ENCODE peak calls at places on chromosomes 7 and 10, in seven cellular contexts. One of them, this sample, is unnamed.

GRCh38 chr10:50896721-50897120 is 11.3 kb upstream of the A1CF start:
- DNase-seq in uterus: no peak
- DNase-seq in AG04450: no peak
- DNase-seq in RWPE1: no peak
- DNase-seq in activated B cell treated with CpG ODN at 0.5 μM for 24 hours: no peak
- DNase-seq in nephron progenitor cell: no peak
- DNase-seq in HepG2: no peak
- DNase-seq in this sample: no peak

GRCh38 chr10:11272915-11273389 is 255.3 kb downstream of the CELF2 start:
- DNase-seq in RWPE1: no peak
- DNase-seq in HepG2: no peak
- DNase-seq in uterus: no peak
- DNase-seq in activated B cell treated with CpG ODN at 0.5 μM for 24 hours: no peak
- DNase-seq in nephron progenitor cell: no peak
- DNase-seq in AG04450: no peak
- DNase-seq in this sample: no peak

GRCh38 chr10:96380821-96381220 is 22.0 kb upstream of the OPALIN start:
- DNase-seq in HepG2: no peak
- DNase-seq in nephron progenitor cell: no peak
- DNase-seq in AG04450: no peak
- DNase-seq in uterus: no peak
- DNase-seq in RWPE1: no peak
- DNase-seq in activated B cell treated with CpG ODN at 0.5 μM for 24 hours: no peak
- DNase-seq in this sample: no peak

GRCh38 chr7:80999771-81000170 is 80.9 kb upstream of the SEMA3C start:
- DNase-seq in activated B cell treated with CpG ODN at 0.5 μM for 24 hours: no peak
- DNase-seq in RWPE1: no peak
- DNase-seq in uterus: no peak
- DNase-seq in nephron progenitor cell: no peak
- DNase-seq in HepG2: no peak
- DNase-seq in AG04450: no peak
- DNase-seq in this sample: no peak

GRCh38 chr10:125123363-125124113 is 36.8 kb downstream of the CTBP2 start:
- DNase-seq in activated B cell treated with CpG ODN at 0.5 μM for 24 hours: no peak
- DNase-seq in uterus: peak
- DNase-seq in nephron progenitor cell: no peak
- DNase-seq in HepG2: no peak
- DNase-seq in RWPE1: peak
- DNase-seq in AG04450: no peak
- DNase-seq in this sample: no peak

GRCh38 chr10:3567291-3567963 is 217.6 kb downstream of the KLF6 start:
- DNase-seq in activated B cell treated with CpG ODN at 0.5 μM for 24 hours: no peak
- DNase-seq in HepG2: no peak
- DNase-seq in nephron progenitor cell: no peak
- DNase-seq in AG04450: no peak
- DNase-seq in uterus: no peak
- DNase-seq in RWPE1: no peak
- DNase-seq in this sample: no peak

GRCh38 chr7:152931583-152931982 is 172.0 kb downstream of the ACTR3B start:
- DNase-seq in uterus: no peak
- DNase-seq in activated B cell treated with CpG ODN at 0.5 μM for 24 hours: no peak
- DNase-seq in HepG2: no peak
- DNase-seq in AG04450: no peak
- DNase-seq in RWPE1: no peak
- DNase-seq in nephron progenitor cell: no peak
- DNase-seq in this sample: no peak

GRCh38 chr7:94008537-94008936 is 4.4 kb upstream of the BET1 start:
- DNase-seq in AG04450: no peak
- DNase-seq in RWPE1: no peak
- DNase-seq in HepG2: no peak
- DNase-seq in activated B cell treated with CpG ODN at 0.5 μM for 24 hours: no peak
- DNase-seq in uterus: no peak
- DNase-seq in nephron progenitor cell: no peak
- DNase-seq in this sample: no peak

GRCh38 chr7:1694981-1695511 is 25.0 kb downstream of the ELFN1 start:
- DNase-seq in uterus: peak
- DNase-seq in activated B cell treated with CpG ODN at 0.5 μM for 24 hours: no peak
- DNase-seq in HepG2: no peak
- DNase-seq in RWPE1: no peak
- DNase-seq in AG04450: no peak
- DNase-seq in nephron progenitor cell: no peak
- DNase-seq in this sample: no peak

GRCh38 chr10:7756360-7756992 is 31.3 kb downstream of the KIN start:
- DNase-seq in activated B cell treated with CpG ODN at 0.5 μM for 24 hours: no peak
- DNase-seq in HepG2: peak
- DNase-seq in AG04450: no peak
- DNase-seq in RWPE1: no peak
- DNase-seq in nephron progenitor cell: no peak
- DNase-seq in uterus: no peak
- DNase-seq in this sample: no peak

GRCh38 chr7:76424413-76425111 is at the start of gene ZP3:
- DNase-seq in RWPE1: no peak
- DNase-seq in uterus: no peak
- DNase-seq in nephron progenitor cell: no peak
- DNase-seq in activated B cell treated with CpG ODN at 0.5 μM for 24 hours: no peak
- DNase-seq in AG04450: no peak
- DNase-seq in HepG2: no peak
- DNase-seq in this sample: no peak

GRCh38 chr10:69382382-69383117 is 34.2 kb downstream of the TACR2 start:
- DNase-seq in RWPE1: peak
- DNase-seq in AG04450: peak
- DNase-seq in nephron progenitor cell: no peak
- DNase-seq in HepG2: no peak
- DNase-seq in uterus: peak
- DNase-seq in activated B cell treated with CpG ODN at 0.5 μM for 24 hours: no peak
- DNase-seq in this sample: no peak

GRCh38 chr10:110212119-110213006 is 5.0 kb downstream of the MXI1 start:
- DNase-seq in RWPE1: no peak
- DNase-seq in HepG2: no peak
- DNase-seq in AG04450: no peak
- DNase-seq in activated B cell treated with CpG ODN at 0.5 μM for 24 hours: no peak
- DNase-seq in uterus: no peak
- DNase-seq in nephron progenitor cell: no peak
- DNase-seq in this sample: no peak

GRCh38 chr10:93060887-93061593 is 442 bp downstream of the CYP26C1 start:
- DNase-seq in HepG2: no peak
- DNase-seq in RWPE1: no peak
- DNase-seq in activated B cell treated with CpG ODN at 0.5 μM for 24 hours: no peak
- DNase-seq in nephron progenitor cell: no peak
- DNase-seq in uterus: no peak
- DNase-seq in AG04450: no peak
- DNase-seq in this sample: no peak

GRCh38 chr7:135232720-135233119 is 918 bp upstream of the STRA8 start:
- DNase-seq in uterus: no peak
- DNase-seq in activated B cell treated with CpG ODN at 0.5 μM for 24 hours: no peak
- DNase-seq in HepG2: no peak
- DNase-seq in AG04450: no peak
- DNase-seq in RWPE1: no peak
- DNase-seq in nephron progenitor cell: peak
- DNase-seq in this sample: no peak
- TF ChIP-seq CTCF in uterus: no peak
- TF ChIP-seq CTCF in activated B cell treated with CpG ODN at 0.5 μM for 24 hours: no peak
- TF ChIP-seq CTCF in HepG2: peak
- TF ChIP-seq CTCF in AG04450: peak
- TF ChIP-seq CTCF in RWPE1: peak
- TF ChIP-seq CTCF in nephron progenitor cell: no peak
- TF ChIP-seq CTCF in this sample: no peak

GRCh38 chr10:86349940-86350630 is 16.5 kb downstream of the GRID1 start:
- DNase-seq in activated B cell treated with CpG ODN at 0.5 μM for 24 hours: no peak
- DNase-seq in nephron progenitor cell: no peak
- DNase-seq in HepG2: no peak
- DNase-seq in AG04450: no peak
- DNase-seq in uterus: no peak
- DNase-seq in RWPE1: no peak
- DNase-seq in this sample: no peak

GRCh38 chr10:86349474-86349873 is 17.1 kb downstream of the GRID1 start:
- DNase-seq in nephron progenitor cell: peak
- DNase-seq in activated B cell treated with CpG ODN at 0.5 μM for 24 hours: no peak
- DNase-seq in HepG2: peak
- DNase-seq in RWPE1: no peak
- DNase-seq in AG04450: no peak
- DNase-seq in uterus: no peak
- DNase-seq in this sample: no peak

GRCh38 chr10:86346794-86347665 is 19.6 kb downstream of the GRID1 start:
- DNase-seq in RWPE1: no peak
- DNase-seq in AG04450: no peak
- DNase-seq in activated B cell treated with CpG ODN at 0.5 μM for 24 hours: no peak
- DNase-seq in uterus: no peak
- DNase-seq in nephron progenitor cell: no peak
- DNase-seq in HepG2: no peak
- DNase-seq in this sample: no peak

GRCh38 chr10:86347856-86348255 is 18.7 kb downstream of the GRID1 start:
- DNase-seq in uterus: no peak
- DNase-seq in HepG2: no peak
- DNase-seq in RWPE1: no peak
- DNase-seq in AG04450: no peak
- DNase-seq in nephron progenitor cell: no peak
- DNase-seq in activated B cell treated with CpG ODN at 0.5 μM for 24 hours: peak
- DNase-seq in this sample: no peak

DNA sequence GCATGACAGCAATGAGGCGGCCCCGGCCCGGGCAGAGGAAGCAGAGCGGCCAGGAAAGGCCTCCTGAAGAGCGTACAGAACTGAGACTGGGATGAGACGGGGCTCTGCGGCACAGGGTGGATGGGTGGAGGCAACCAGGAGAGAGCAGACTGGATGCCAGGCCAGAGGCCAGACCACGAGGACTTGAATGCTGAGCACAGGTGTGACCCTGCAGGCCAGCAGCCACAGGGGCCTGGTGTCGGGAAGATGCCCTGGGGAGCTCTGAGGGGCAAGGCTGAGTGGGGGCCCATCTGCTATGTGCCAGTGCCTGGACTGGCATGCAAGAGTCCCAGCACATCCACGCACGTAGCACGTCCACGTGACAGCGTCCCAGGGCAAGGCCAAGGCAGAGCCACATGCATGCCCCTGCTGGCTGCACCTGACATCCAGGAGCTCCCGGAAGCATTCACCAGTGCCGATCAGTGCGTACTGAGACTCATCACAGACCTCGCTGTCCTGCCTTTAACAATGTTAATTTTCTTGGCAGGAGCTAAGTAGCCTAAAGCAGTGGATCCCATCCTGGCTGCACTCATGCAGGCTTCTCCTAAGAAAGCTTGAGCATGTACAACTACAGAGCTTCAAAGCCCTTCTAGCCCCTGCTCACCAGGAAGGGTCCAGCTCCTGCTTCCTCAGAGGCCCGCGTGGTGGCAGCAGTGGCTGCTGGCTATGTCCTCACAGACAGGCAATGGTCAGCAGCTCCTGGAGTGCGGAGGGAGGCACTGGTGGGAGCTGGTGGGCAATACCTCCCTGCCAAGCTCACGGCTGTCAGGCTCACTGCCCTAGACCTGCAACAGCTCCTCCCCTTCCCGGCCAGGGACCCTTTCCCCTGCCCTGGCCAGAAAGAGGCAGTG is 18.0 kb downstream of the GRID1 start:
- DNase-seq in nephron progenitor cell: peak
- DNase-seq in HepG2: peak
- DNase-seq in activated B cell treated with CpG ODN at 0.5 μM for 24 hours: no peak
- DNase-seq in RWPE1: no peak
- DNase-seq in uterus: no peak
- DNase-seq in AG04450: no peak
- DNase-seq in this sample: no peak
- TF ChIP-seq CTCF in nephron progenitor cell: no peak
- TF ChIP-seq CTCF in HepG2: peak
- TF ChIP-seq CTCF in activated B cell treated with CpG ODN at 0.5 μM for 24 hours: no peak
- TF ChIP-seq CTCF in RWPE1: no peak
- TF ChIP-seq CTCF in uterus: no peak
- TF ChIP-seq CTCF in AG04450: no peak
- TF ChIP-seq CTCF in this sample: no peak

DNA sequence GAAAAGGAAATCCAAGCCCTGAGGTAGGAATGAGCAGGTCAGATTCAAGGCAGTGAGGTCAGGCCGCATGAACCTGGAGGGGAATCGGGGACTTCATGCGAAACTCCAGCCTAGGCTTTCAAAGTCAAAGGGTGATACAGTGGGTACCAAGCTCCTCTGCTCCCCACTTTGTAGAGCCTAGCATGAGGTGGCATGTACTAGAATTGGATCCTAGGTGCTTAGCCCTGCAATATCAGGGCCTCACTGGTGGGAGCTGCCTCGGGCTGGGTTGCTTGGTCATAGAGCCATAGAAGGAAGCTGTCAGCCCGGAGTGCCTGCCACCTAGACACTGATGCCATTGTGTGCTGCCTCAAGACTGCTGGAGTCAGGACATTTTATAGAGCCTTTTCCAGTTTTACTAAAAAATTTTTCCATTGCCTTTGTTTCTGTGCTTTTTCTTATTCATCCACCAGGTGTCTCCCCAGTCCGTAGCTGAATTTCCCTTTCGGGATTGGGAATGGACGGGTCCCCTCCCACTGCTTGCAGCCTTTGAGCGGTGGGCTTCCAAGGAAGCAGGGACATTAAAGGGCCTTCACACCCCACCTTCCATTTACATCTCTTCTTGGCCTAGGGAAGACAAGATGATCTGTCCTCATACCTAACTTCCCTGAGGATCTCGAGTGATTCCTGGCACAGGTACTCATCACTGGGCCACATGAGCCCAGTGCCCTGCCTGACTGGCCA is 5.5 kb upstream of the LZTS2 start:
- DNase-seq in HepG2: no peak
- DNase-seq in nephron progenitor cell: peak
- DNase-seq in AG04450: no peak
- DNase-seq in activated B cell treated with CpG ODN at 0.5 μM for 24 hours: no peak
- DNase-seq in RWPE1: no peak
- DNase-seq in uterus: no peak
- DNase-seq in this sample: no peak
- TF ChIP-seq CTCF in HepG2: peak
- TF ChIP-seq CTCF in nephron progenitor cell: peak
- TF ChIP-seq CTCF in AG04450: peak
- TF ChIP-seq CTCF in activated B cell treated with CpG ODN at 0.5 μM for 24 hours: no peak
- TF ChIP-seq CTCF in RWPE1: peak
- TF ChIP-seq CTCF in uterus: peak
- TF ChIP-seq CTCF in this sample: no peak

DNA sequence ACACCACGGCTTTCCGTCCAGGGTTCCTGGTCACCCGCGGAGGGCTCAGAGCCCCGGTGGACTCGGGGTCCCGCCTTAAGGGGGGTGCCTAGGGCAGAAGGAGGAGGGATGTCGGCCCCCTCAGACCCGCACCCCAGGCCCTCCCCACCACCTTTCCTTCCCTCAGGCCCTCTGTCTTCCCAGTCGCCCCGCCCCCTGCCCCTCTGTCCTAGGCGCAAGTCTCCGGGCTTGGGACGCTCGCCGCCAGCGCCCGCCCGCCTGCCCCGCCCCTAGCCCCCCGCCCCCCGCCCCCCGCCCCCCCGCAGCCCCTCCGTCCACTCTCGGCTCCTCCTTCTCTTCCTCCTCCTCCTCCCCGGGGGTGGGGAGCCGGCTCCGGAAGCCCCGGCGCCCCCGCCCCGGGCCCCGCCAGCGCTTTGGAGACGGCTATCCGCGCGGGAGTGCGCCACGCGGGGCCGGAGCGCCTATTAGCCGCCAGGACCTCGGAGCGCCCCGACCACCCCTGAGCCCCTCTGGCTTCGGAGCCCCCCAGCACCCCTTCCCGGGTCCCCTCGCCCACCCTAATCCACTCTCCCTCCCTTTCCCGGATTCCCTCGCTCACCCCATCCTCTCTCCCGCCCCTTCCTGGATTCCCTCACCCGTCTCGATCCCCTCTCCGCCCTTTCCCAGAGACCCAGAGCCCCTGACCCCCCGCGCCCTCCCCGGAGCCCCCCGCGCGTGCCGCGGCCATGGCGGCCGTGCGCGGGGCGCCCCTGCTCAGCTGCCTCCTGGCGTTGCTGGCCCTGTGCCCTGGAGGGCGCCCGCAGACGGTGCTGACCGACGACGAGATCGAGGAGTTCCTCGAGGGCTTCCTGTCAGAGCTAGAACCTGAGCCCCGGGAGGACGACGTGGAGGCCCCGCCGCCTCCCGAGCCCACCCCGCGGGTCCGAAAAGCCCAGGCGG is at the start of gene AEBP1:
- DNase-seq in nephron progenitor cell: peak
- DNase-seq in activated B cell treated with CpG ODN at 0.5 μM for 24 hours: no peak
- DNase-seq in uterus: no peak
- DNase-seq in HepG2: no peak
- DNase-seq in RWPE1: no peak
- DNase-seq in AG04450: no peak
- DNase-seq in this sample: no peak
- TF ChIP-seq CTCF in nephron progenitor cell: no peak
- TF ChIP-seq CTCF in activated B cell treated with CpG ODN at 0.5 μM for 24 hours: no peak
- TF ChIP-seq CTCF in uterus: no peak
- TF ChIP-seq CTCF in HepG2: no peak
- TF ChIP-seq CTCF in RWPE1: no peak
- TF ChIP-seq CTCF in AG04450: no peak
- TF ChIP-seq CTCF in this sample: no peak

This sample was measured in natural killer cell.